ENCODE peak calls at places on chromosomes 6 and 20, in five cellular contexts. One of them, this sample, is unnamed.

GRCh38 chr20:22653641-22654040 is 69.3 kb upstream of the FOXA2 start:
- DNase-seq in psoas muscle: no peak
- DNase-seq in pons: no peak
- DNase-seq in T-helper 2 cell: no peak
- DNase-seq in breast epithelium: no peak
- DNase-seq in this sample: no peak

GRCh38 chr6:27650620-27651370 is 177.9 kb upstream of the ZNF184 start:
- DNase-seq in T-helper 2 cell: no peak
- DNase-seq in pons: peak
- DNase-seq in psoas muscle: no peak
- DNase-seq in breast epithelium: no peak
- DNase-seq in this sample: no peak

GRCh38 chr6:4973972-4974885 is 29.6 kb downstream of the RPP40 start:
- DNase-seq in pons: peak
- DNase-seq in T-helper 2 cell: no peak
- DNase-seq in psoas muscle: peak
- DNase-seq in breast epithelium: no peak
- DNase-seq in this sample: no peak

GRCh38 chr6:33078919-33079521 is 3.2 kb downstream of the HLA-DPB1 start:
- DNase-seq in T-helper 2 cell: no peak
- DNase-seq in breast epithelium: no peak
- DNase-seq in pons: no peak
- DNase-seq in psoas muscle: no peak
- DNase-seq in this sample: no peak

GRCh38 chr20:8901237-8902025 is 167.5 kb upstream of the PLCB4 start:
- DNase-seq in breast epithelium: no peak
- DNase-seq in T-helper 2 cell: no peak
- DNase-seq in pons: peak
- DNase-seq in psoas muscle: peak
- DNase-seq in this sample: no peak

GRCh38 chr6:593139-593906 is 63.6 kb downstream of the HUS1B start:
- DNase-seq in breast epithelium: no peak
- DNase-seq in T-helper 2 cell: peak
- DNase-seq in psoas muscle: no peak
- DNase-seq in pons: peak
- DNase-seq in this sample: no peak

GRCh38 chr6:76453270-76453669 is 380.8 kb upstream of the IMPG1 start:
- DNase-seq in T-helper 2 cell: no peak
- DNase-seq in pons: no peak
- DNase-seq in breast epithelium: no peak
- DNase-seq in psoas muscle: no peak
- DNase-seq in this sample: no peak

GRCh38 chr6:139186242-139186641 is 51.4 kb downstream of the HECA start:
- DNase-seq in T-helper 2 cell: no peak
- DNase-seq in pons: no peak
- DNase-seq in psoas muscle: no peak
- DNase-seq in breast epithelium: no peak
- DNase-seq in this sample: no peak

GRCh38 chr6:125165256-125165655 is 11.7 kb downstream of the TPD52L1 start:
- DNase-seq in psoas muscle: no peak
- DNase-seq in breast epithelium: no peak
- DNase-seq in pons: no peak
- DNase-seq in T-helper 2 cell: no peak
- DNase-seq in this sample: no peak

GRCh38 chr6:98416027-98416426 is 418.3 kb upstream of the POU3F2 start:
- DNase-seq in psoas muscle: no peak
- DNase-seq in pons: peak
- DNase-seq in T-helper 2 cell: no peak
- DNase-seq in breast epithelium: no peak
- DNase-seq in this sample: no peak

GRCh38 chr6:152270301-152270925 is 366.7 kb downstream of the SYNE1 start:
- DNase-seq in breast epithelium: no peak
- DNase-seq in psoas muscle: no peak
- DNase-seq in pons: no peak
- DNase-seq in T-helper 2 cell: no peak
- DNase-seq in this sample: no peak

GRCh38 chr20:63641146-63641791 is 12.0 kb downstream of the STMN3 start:
- DNase-seq in breast epithelium: no peak
- DNase-seq in T-helper 2 cell: peak
- DNase-seq in psoas muscle: no peak
- DNase-seq in pons: no peak
- DNase-seq in this sample: no peak

GRCh38 chr20:38723069-38723981 is 961 bp upstream of the SLC32A1 start:
- DNase-seq in T-helper 2 cell: no peak
- DNase-seq in pons: no peak
- DNase-seq in breast epithelium: no peak
- DNase-seq in psoas muscle: no peak
- DNase-seq in this sample: no peak

GRCh38 chr6:141307309-141307998 is 825.3 kb upstream of the GJE1 start:
- DNase-seq in pons: no peak
- DNase-seq in T-helper 2 cell: no peak
- DNase-seq in psoas muscle: no peak
- DNase-seq in breast epithelium: no peak
- DNase-seq in this sample: no peak

GRCh38 chr6:41672016-41672415 is 33.7 kb downstream of the MDFI start:
- DNase-seq in breast epithelium: no peak
- DNase-seq in pons: no peak
- DNase-seq in T-helper 2 cell: no peak
- DNase-seq in psoas muscle: no peak
- DNase-seq in this sample: no peak

GRCh38 chr20:3760980-3761379 is 6.6 kb downstream of the ADISSP start:
- DNase-seq in breast epithelium: no peak
- DNase-seq in T-helper 2 cell: no peak
- DNase-seq in psoas muscle: no peak
- DNase-seq in pons: no peak
- DNase-seq in this sample: no peak

GRCh38 chr6:89475634-89476033 is 42.7 kb downstream of the ANKRD6 start:
- DNase-seq in pons: no peak
- DNase-seq in psoas muscle: no peak
- DNase-seq in T-helper 2 cell: no peak
- DNase-seq in breast epithelium: no peak
- DNase-seq in this sample: no peak

GRCh38 chr6:138240476-138241245 is 22.4 kb upstream of the PBOV1 start:
- DNase-seq in pons: no peak
- DNase-seq in T-helper 2 cell: no peak
- DNase-seq in breast epithelium: no peak
- DNase-seq in psoas muscle: no peak
- DNase-seq in this sample: no peak

GRCh38 chr20:41394931-41395668 is 28.5 kb upstream of the EMILIN3 start:
- DNase-seq in pons: no peak
- DNase-seq in psoas muscle: no peak
- DNase-seq in breast epithelium: no peak
- DNase-seq in T-helper 2 cell: no peak
- DNase-seq in this sample: no peak